ENCODE peak calls at places on chromosomes 13 and 19, in four cellular contexts. One of them, this sample, is unnamed.
A peak's percentile ranks its signal among the peaks of the same experiment; 100 is the strongest.

GRCh38 chr13:23778879-23779278 is 110.3 kb downstream of the MIPEP start:
- DNase-seq in BE2C: no peak
- DNase-seq in choroid plexus epithelial cell: peak; percentile 97
- DNase-seq in foreskin fibroblast: peak; percentile 78
- DNase-seq in this sample: peak; percentile 43

GRCh38 chr13:97140611-97141010 is 81.5 kb upstream of the MBNL2 start:
- DNase-seq in BE2C: no peak
- DNase-seq in choroid plexus epithelial cell: peak; percentile 33
- DNase-seq in foreskin fibroblast: peak; percentile 54
- DNase-seq in this sample: peak; percentile 58

GRCh38 chr13:43036386-43037220 is 13.2 kb downstream of the DNAJC15 start:
- DNase-seq in BE2C: no peak
- DNase-seq in choroid plexus epithelial cell: no peak
- DNase-seq in foreskin fibroblast: no peak
- DNase-seq in this sample: no peak

GRCh38 chr13:48302920-48303330 is 626 bp upstream of the RB1 start:
- DNase-seq in BE2C: no peak
- DNase-seq in choroid plexus epithelial cell: peak; percentile 41
- DNase-seq in foreskin fibroblast: no peak
- DNase-seq in this sample: peak; percentile 47

GRCh38 chr19:17977488-17977887 is 10.6 kb downstream of the KCNN1 start:
- DNase-seq in BE2C: no peak
- DNase-seq in choroid plexus epithelial cell: no peak
- DNase-seq in foreskin fibroblast: no peak
- DNase-seq in this sample: no peak

GRCh38 chr13:21676611-21677021 is 5.7 kb downstream of the FGF9 start:
- DNase-seq in BE2C: no peak
- DNase-seq in choroid plexus epithelial cell: no peak
- DNase-seq in foreskin fibroblast: no peak
- DNase-seq in this sample: no peak

GRCh38 chr13:44141213-44141724 is 232.4 kb upstream of the SERP2 start:
- DNase-seq in BE2C: no peak
- DNase-seq in choroid plexus epithelial cell: no peak
- DNase-seq in foreskin fibroblast: no peak
- DNase-seq in this sample: peak; percentile 31

GRCh38 chr19:45613926-45614725 is 12.1 kb upstream of the GPR4 start:
- DNase-seq in BE2C: no peak
- DNase-seq in choroid plexus epithelial cell: peak; percentile 96
- DNase-seq in foreskin fibroblast: peak; percentile 91
- DNase-seq in this sample: peak; percentile 88

GRCh38 chr19:43380771-43381386 is 27.4 kb downstream of the CD177 start:
- DNase-seq in BE2C: no peak
- DNase-seq in choroid plexus epithelial cell: no peak
- DNase-seq in foreskin fibroblast: no peak
- DNase-seq in this sample: no peak

GRCh38 chr13:73849292-73849691 is 284.9 kb downstream of the KLF12 start:
- DNase-seq in BE2C: peak; percentile 46
- DNase-seq in choroid plexus epithelial cell: peak; percentile 80
- DNase-seq in foreskin fibroblast: peak; percentile 58
- DNase-seq in this sample: peak; percentile 59

GRCh38 chr19:35858311-35858710 is 1.6 kb downstream of the KIRREL2 start:
- DNase-seq in BE2C: no peak
- DNase-seq in choroid plexus epithelial cell: no peak
- DNase-seq in foreskin fibroblast: no peak
- DNase-seq in this sample: no peak

GRCh38 chr13:113947321-113948033 is 26.4 kb downstream of the C13orf46 start:
- DNase-seq in BE2C: no peak
- DNase-seq in choroid plexus epithelial cell: peak; percentile 70
- DNase-seq in foreskin fibroblast: peak; percentile 88
- DNase-seq in this sample: peak; percentile 81

GRCh38 chr13:72886272-72887062 is 104.5 kb downstream of the PIBF1 start:
- DNase-seq in BE2C: no peak
- DNase-seq in choroid plexus epithelial cell: peak; percentile 53
- DNase-seq in foreskin fibroblast: no peak
- DNase-seq in this sample: peak; percentile 82

GRCh38 chr19:46955114-46955812 is 64.4 kb upstream of the NPAS1 start:
- DNase-seq in BE2C: no peak
- DNase-seq in choroid plexus epithelial cell: peak; percentile 66
- DNase-seq in foreskin fibroblast: peak; percentile 48
- DNase-seq in this sample: no peak

GRCh38 chr13:68176486-68176885 is 946.4 kb upstream of the PCDH9 start:
- DNase-seq in BE2C: no peak
- DNase-seq in choroid plexus epithelial cell: peak; percentile 93
- DNase-seq in foreskin fibroblast: no peak
- DNase-seq in this sample: peak; percentile 1

GRCh38 chr13:39020853-39021462 is 16.9 kb downstream of the PROSER1 start:
- DNase-seq in BE2C: no peak
- DNase-seq in choroid plexus epithelial cell: no peak
- DNase-seq in foreskin fibroblast: no peak
- DNase-seq in this sample: no peak

GRCh38 chr13:39013462-39013861 is 22.8 kb upstream of the STOML3 start:
- DNase-seq in BE2C: no peak
- DNase-seq in choroid plexus epithelial cell: no peak
- DNase-seq in foreskin fibroblast: no peak
- DNase-seq in this sample: no peak

GRCh38 chr13:39016087-39016486 is 21.8 kb downstream of the PROSER1 start:
- DNase-seq in BE2C: no peak
- DNase-seq in choroid plexus epithelial cell: no peak
- DNase-seq in foreskin fibroblast: no peak
- DNase-seq in this sample: no peak

GRCh38 chr13:39012608-39013007 is 22.0 kb upstream of the STOML3 start:
- DNase-seq in BE2C: no peak
- DNase-seq in choroid plexus epithelial cell: no peak
- DNase-seq in foreskin fibroblast: no peak
- DNase-seq in this sample: no peak

DNA sequence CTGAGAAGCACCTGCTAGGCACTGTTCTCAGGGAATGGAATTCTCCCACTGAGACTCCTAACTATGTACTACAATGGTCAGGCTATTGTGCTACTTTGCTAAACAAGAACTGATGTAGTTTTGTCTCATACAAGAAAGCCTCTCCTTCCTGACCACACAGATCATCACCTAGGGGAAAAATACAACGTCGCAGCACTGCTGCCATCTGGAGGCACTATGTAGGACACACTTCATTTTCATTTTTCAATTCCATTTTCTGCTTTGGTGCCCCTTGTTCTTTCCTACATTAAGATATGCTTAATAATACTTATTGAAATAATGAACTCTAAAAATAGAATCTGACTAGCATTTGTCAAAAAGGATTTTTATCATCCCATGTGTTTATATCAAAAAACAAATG is 21.1 kb downstream of the PROSER1 start:
- DNase-seq in BE2C: peak; percentile 22
- DNase-seq in choroid plexus epithelial cell: peak; percentile 74
- DNase-seq in foreskin fibroblast: peak; percentile 56
- DNase-seq in this sample: peak; percentile 15
- TF ChIP-seq CTCF in BE2C: peak; percentile 82
- TF ChIP-seq CTCF in choroid plexus epithelial cell: peak; percentile 78
- TF ChIP-seq CTCF in foreskin fibroblast: peak; percentile 50
- TF ChIP-seq CTCF in this sample: peak; percentile 51

DNA sequence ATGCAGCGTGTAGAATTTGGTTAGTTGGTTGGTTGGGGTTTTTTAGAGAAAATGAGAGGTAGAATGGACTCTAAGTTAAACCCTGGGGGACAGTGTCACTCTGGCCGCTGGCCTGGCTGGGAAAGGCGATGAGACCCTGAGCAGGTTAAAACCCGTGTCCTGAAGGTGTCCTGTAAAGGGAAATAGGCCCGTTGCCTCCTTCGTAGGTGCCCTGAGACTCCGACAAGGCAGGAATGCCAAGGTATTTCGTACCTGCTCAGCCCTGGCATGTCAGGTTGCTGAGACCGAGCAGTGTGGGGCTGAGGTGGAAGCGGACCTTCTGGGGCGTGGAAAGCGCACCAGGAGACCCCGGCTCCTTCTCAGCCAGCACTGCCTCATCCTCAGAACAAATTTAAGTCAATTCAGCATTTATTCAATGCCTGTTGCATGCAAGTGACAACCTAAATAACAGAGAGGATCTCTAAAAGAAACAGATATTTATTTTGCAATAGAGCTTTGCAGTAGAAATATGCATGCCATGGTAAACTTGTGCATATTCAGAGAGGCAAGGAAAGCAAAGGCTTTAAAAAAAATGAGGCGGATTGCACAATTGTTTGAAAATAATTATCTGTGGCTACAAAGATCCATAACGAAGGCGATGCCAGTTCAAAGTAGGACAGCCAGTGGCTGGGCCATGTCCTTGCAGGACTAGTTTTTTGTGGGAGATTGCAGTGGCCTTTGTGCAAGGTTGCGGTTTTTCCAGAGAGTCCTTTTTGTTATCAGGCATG is 1.4 kb upstream of the RAB20 start:
- DNase-seq in BE2C: no peak
- DNase-seq in choroid plexus epithelial cell: no peak
- DNase-seq in foreskin fibroblast: no peak
- DNase-seq in this sample: no peak
- H3K4me3 ChIP-seq in BE2C: no peak overlapping the region
- H3K4me3 ChIP-seq in choroid plexus epithelial cell: peak overlapping the region; percentile 80
- H3K4me3 ChIP-seq in foreskin fibroblast: peak overlapping the region; percentile 86
- H3K4me3 ChIP-seq in this sample: peak overlapping the region; percentile 81

GRCh38 chr13:41587490-41587889 is 130.1 kb downstream of the RGCC start:
- DNase-seq in BE2C: peak; percentile 12
- DNase-seq in choroid plexus epithelial cell: no peak
- DNase-seq in foreskin fibroblast: no peak
- DNase-seq in this sample: no peak
- TF ChIP-seq CTCF in BE2C: peak; percentile 12
- TF ChIP-seq CTCF in choroid plexus epithelial cell: peak; percentile 18
- TF ChIP-seq CTCF in foreskin fibroblast: no peak
- TF ChIP-seq CTCF in this sample: no peak

GRCh38 chr13:38763446-38764381 is 76.8 kb downstream of the FREM2 start:
- DNase-seq in BE2C: peak; percentile 22
- DNase-seq in choroid plexus epithelial cell: peak; percentile 66
- DNase-seq in foreskin fibroblast: peak; percentile 3
- DNase-seq in this sample: peak; percentile 42

GRCh38 chr13:38769526-38769925 is 82.6 kb downstream of the FREM2 start:
- DNase-seq in BE2C: no peak
- DNase-seq in choroid plexus epithelial cell: no peak
- DNase-seq in foreskin fibroblast: no peak
- DNase-seq in this sample: no peak

GRCh38 chr13:38766799-38767198 is 79.9 kb downstream of the FREM2 start:
- DNase-seq in BE2C: no peak
- DNase-seq in choroid plexus epithelial cell: no peak
- DNase-seq in foreskin fibroblast: no peak
- DNase-seq in this sample: no peak

GRCh38 chr13:38767506-38768265 is 80.8 kb downstream of the FREM2 start:
- DNase-seq in BE2C: no peak
- DNase-seq in choroid plexus epithelial cell: peak; percentile 6
- DNase-seq in foreskin fibroblast: no peak
- DNase-seq in this sample: no peak
- H3K4me3 ChIP-seq in BE2C: no peak overlapping the region
- H3K4me3 ChIP-seq in choroid plexus epithelial cell: no peak overlapping the region
- H3K4me3 ChIP-seq in foreskin fibroblast: no peak overlapping the region
- H3K4me3 ChIP-seq in this sample: no peak overlapping the region

GRCh38 chr13:50594276-50594970 is 249.1 kb downstream of the DLEU7 start:
- DNase-seq in BE2C: peak; percentile 15
- DNase-seq in choroid plexus epithelial cell: peak; percentile 16
- DNase-seq in foreskin fibroblast: no peak
- DNase-seq in this sample: no peak
- TF ChIP-seq CTCF in BE2C: no peak
- TF ChIP-seq CTCF in choroid plexus epithelial cell: no peak
- TF ChIP-seq CTCF in foreskin fibroblast: no peak
- TF ChIP-seq CTCF in this sample: no peak